ENCODE peak calls at places on chromosomes 4 and X, in six cellular contexts. One of them, this sample, is unnamed.

GRCh38 chrX:150200820-150201287 is 162.3 kb upstream of the MAMLD1 start:
- DNase-seq in AG04450: peak
- DNase-seq in ovary: no peak
- DNase-seq in suprapubic skin: peak
- DNase-seq in GM23248: peak
- DNase-seq in IMR-90: peak
- DNase-seq in this sample: no peak

GRCh38 chr4:72451349-72451748 is 117.7 kb downstream of the ADAMTS3 start:
- DNase-seq in IMR-90: no peak
- DNase-seq in ovary: peak
- DNase-seq in suprapubic skin: no peak
- DNase-seq in GM23248: peak
- DNase-seq in AG04450: no peak
- DNase-seq in this sample: no peak

GRCh38 chrX:78102100-78102499 is 1.9 kb upstream of the PGK1 start:
- DNase-seq in ovary: no peak
- DNase-seq in AG04450: no peak
- DNase-seq in IMR-90: peak
- DNase-seq in GM23248: no peak
- DNase-seq in suprapubic skin: no peak
- DNase-seq in this sample: no peak

GRCh38 chr4:73662709-73663546 is 42.7 kb upstream of the RASSF6 start:
- DNase-seq in IMR-90: peak
- DNase-seq in ovary: no peak
- DNase-seq in AG04450: no peak
- DNase-seq in suprapubic skin: no peak
- DNase-seq in GM23248: peak
- DNase-seq in this sample: no peak

GRCh38 chrX:54042609-54043010 is 1.7 kb downstream of the PHF8 start:
- DNase-seq in suprapubic skin: peak
- DNase-seq in ovary: peak
- DNase-seq in AG04450: no peak
- DNase-seq in GM23248: peak
- DNase-seq in IMR-90: peak
- DNase-seq in this sample: peak

GRCh38 chrX:153448556-153449280 is 2.9 kb upstream of the TREX2 start:
- DNase-seq in ovary: no peak
- DNase-seq in IMR-90: no peak
- DNase-seq in GM23248: no peak
- DNase-seq in suprapubic skin: no peak
- DNase-seq in AG04450: no peak
- DNase-seq in this sample: no peak

GRCh38 chr4:47879458-47879857 is 34.9 kb downstream of the NFXL1 start:
- DNase-seq in GM23248: no peak
- DNase-seq in IMR-90: no peak
- DNase-seq in ovary: no peak
- DNase-seq in AG04450: no peak
- DNase-seq in suprapubic skin: no peak
- DNase-seq in this sample: no peak

GRCh38 chr4:26131711-26132110 is 189.1 kb upstream of the RBPJ start:
- DNase-seq in IMR-90: no peak
- DNase-seq in AG04450: no peak
- DNase-seq in ovary: no peak
- DNase-seq in GM23248: no peak
- DNase-seq in suprapubic skin: no peak
- DNase-seq in this sample: no peak

GRCh38 chr4:153651041-153651960 is 32.8 kb upstream of the TLR2 start:
- DNase-seq in AG04450: no peak
- DNase-seq in IMR-90: no peak
- DNase-seq in ovary: no peak
- DNase-seq in suprapubic skin: no peak
- DNase-seq in GM23248: peak
- DNase-seq in this sample: no peak

GRCh38 chr4:100721490-100721889 is 203.7 kb upstream of the EMCN start:
- DNase-seq in suprapubic skin: no peak
- DNase-seq in AG04450: no peak
- DNase-seq in GM23248: no peak
- DNase-seq in IMR-90: no peak
- DNase-seq in ovary: no peak
- DNase-seq in this sample: no peak

GRCh38 chrX:131729295-131729694 is 185.4 kb downstream of the OR13H1 start:
- DNase-seq in IMR-90: peak
- DNase-seq in suprapubic skin: peak
- DNase-seq in GM23248: no peak
- DNase-seq in ovary: peak
- DNase-seq in AG04450: no peak
- DNase-seq in this sample: no peak

GRCh38 chr4:24748758-24749350 is 46.5 kb upstream of the SOD3 start:
- DNase-seq in GM23248: no peak
- DNase-seq in suprapubic skin: no peak
- DNase-seq in IMR-90: no peak
- DNase-seq in ovary: peak
- DNase-seq in AG04450: no peak
- DNase-seq in this sample: no peak

GRCh38 chrX:29813174-29813573 is 402.2 kb upstream of the MAGEB2 start:
- DNase-seq in AG04450: no peak
- DNase-seq in ovary: no peak
- DNase-seq in GM23248: no peak
- DNase-seq in suprapubic skin: no peak
- DNase-seq in IMR-90: no peak
- DNase-seq in this sample: no peak

GRCh38 chr4:136002316-136002715 is 1530.0 kb downstream of the PCDH18 start:
- DNase-seq in AG04450: no peak
- DNase-seq in GM23248: no peak
- DNase-seq in IMR-90: no peak
- DNase-seq in ovary: no peak
- DNase-seq in suprapubic skin: no peak
- DNase-seq in this sample: no peak

GRCh38 chrX:112636951-112637541 is 42.7 kb downstream of the LHFPL1 start:
- DNase-seq in AG04450: no peak
- DNase-seq in suprapubic skin: no peak
- DNase-seq in GM23248: peak
- DNase-seq in ovary: no peak
- DNase-seq in IMR-90: peak
- DNase-seq in this sample: no peak

GRCh38 chr4:89797117-89797516 is 39.8 kb downstream of the SNCA start:
- DNase-seq in IMR-90: peak
- DNase-seq in AG04450: no peak
- DNase-seq in ovary: no peak
- DNase-seq in GM23248: peak
- DNase-seq in suprapubic skin: no peak
- DNase-seq in this sample: no peak

GRCh38 chr4:1026115-1026514 is 14.7 kb downstream of the FGFRL1 start:
- DNase-seq in AG04450: no peak
- DNase-seq in IMR-90: peak
- DNase-seq in suprapubic skin: no peak
- DNase-seq in ovary: no peak
- DNase-seq in GM23248: no peak
- DNase-seq in this sample: no peak

GRCh38 chrX:109795682-109796081 is 62.6 kb upstream of the ACSL4 start:
- DNase-seq in GM23248: no peak
- DNase-seq in IMR-90: no peak
- DNase-seq in ovary: no peak
- DNase-seq in AG04450: no peak
- DNase-seq in suprapubic skin: no peak
- DNase-seq in this sample: no peak

GRCh38 chrX:109797311-109797975 is 64.4 kb upstream of the ACSL4 start:
- DNase-seq in AG04450: no peak
- DNase-seq in IMR-90: no peak
- DNase-seq in GM23248: peak
- DNase-seq in ovary: no peak
- DNase-seq in suprapubic skin: no peak
- DNase-seq in this sample: no peak

GRCh38 chrX:109793191-109793590 is 60.1 kb upstream of the ACSL4 start:
- DNase-seq in ovary: no peak
- DNase-seq in IMR-90: no peak
- DNase-seq in GM23248: no peak
- DNase-seq in AG04450: no peak
- DNase-seq in suprapubic skin: no peak
- DNase-seq in this sample: no peak
- H3K27ac ChIP-seq in ovary: no peak
- H3K27ac ChIP-seq in IMR-90: no peak
- H3K27ac ChIP-seq in GM23248: no peak
- H3K27ac ChIP-seq in AG04450: no peak
- H3K27ac ChIP-seq in suprapubic skin: no peak
- H3K27ac ChIP-seq in this sample: no peak

DNA sequence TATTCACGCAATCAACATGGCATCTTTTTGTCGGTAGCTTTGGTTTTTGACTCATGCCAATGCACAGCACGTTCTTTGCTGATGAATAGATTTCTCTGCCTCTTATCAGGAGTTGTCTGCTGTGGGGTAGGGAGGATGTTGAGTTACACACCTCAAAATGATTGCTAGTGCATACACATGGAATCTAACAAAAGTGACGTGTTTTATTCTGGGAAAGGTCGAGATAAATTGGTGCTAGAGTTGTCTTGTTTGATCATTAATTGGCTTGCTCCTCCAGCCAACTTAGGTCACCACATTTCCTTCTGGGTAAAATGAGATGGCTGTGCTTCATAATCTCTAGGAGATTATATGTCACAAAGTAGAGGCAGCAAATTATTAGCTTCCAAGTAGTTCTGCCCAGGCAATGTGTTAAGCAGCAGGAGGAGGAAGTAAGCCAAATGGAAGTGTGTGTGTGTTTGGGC is 3.9 kb downstream of the RAB9A start:
- DNase-seq in ovary: no peak
- DNase-seq in AG04450: no peak
- DNase-seq in IMR-90: no peak
- DNase-seq in GM23248: no peak
- DNase-seq in suprapubic skin: no peak
- DNase-seq in this sample: no peak
- H3K27ac ChIP-seq in ovary: no peak
- H3K27ac ChIP-seq in AG04450: no peak
- H3K27ac ChIP-seq in IMR-90: no peak
- H3K27ac ChIP-seq in GM23248: peak
- H3K27ac ChIP-seq in suprapubic skin: peak
- H3K27ac ChIP-seq in this sample: no peak

DNA sequence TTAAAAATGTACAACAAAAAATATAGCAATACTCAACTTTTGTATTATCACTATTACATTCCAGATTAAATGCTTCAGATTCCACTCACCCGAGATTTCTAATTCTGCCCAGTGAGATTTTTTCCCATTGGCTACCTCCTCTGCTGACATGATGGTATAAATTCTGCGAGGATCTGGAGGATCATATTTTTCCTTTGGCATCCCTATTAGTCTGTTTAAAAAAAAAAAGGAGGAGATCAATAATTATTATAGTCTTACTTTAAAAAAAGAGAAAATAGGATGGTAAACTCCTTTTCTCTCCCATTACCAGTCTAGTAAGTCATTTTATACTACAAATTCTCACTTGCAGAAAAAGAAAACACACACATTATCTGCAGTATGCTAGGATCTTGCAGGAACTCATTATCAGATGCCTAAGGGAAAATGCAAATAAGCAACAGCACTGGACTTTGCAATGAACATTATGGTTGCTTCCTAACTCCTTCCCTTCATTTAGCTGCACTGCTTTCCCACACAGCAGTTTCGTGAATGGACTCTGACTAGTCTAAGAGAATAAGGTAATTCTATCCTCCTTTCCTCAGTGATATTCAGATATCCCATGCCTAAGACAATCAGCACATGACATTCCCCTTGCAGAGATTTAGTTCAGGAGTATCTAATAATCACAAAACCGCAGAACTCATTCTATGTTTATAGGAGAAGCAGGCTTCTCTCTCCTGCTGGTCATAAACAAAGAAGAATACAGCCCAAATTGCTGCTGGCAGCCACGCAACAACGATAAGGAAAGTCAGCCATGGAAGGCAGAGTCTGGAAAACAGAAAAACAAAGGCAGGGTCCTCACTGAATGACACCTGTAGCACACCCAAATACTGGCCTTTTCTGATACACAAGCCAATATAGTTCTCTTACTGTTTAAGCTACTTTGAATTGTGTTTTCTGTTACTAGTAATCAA is 42.7 kb downstream of the CNOT6L start:
- DNase-seq in suprapubic skin: no peak
- DNase-seq in AG04450: peak
- DNase-seq in ovary: no peak
- DNase-seq in IMR-90: peak
- DNase-seq in GM23248: peak
- DNase-seq in this sample: no peak
- H3K27ac ChIP-seq in suprapubic skin: peak
- H3K27ac ChIP-seq in AG04450: no peak
- H3K27ac ChIP-seq in ovary: no peak
- H3K27ac ChIP-seq in IMR-90: no peak
- H3K27ac ChIP-seq in GM23248: no peak
- H3K27ac ChIP-seq in this sample: no peak

DNA sequence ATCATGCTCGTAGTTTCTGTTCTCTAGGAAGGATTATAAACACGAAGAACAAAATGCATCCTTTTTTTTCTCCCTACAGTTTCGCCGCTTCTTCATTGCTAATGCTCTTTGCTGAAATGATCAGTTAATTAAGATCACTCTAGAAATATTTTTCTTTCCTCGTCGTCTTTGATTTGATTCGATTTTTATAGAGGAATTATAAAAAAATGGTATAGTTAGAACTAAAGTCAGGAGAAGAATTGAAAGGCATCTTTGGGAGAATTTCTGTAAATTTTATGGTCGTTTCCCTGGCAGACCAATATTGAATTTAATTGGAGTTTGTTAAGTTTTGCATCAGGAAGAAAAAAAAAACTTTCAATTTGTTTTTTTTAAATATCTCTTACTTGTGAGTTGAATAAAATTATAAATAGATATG is 1.1 kb upstream of the NKX3-2 start:
- DNase-seq in suprapubic skin: no peak
- DNase-seq in AG04450: no peak
- DNase-seq in IMR-90: no peak
- DNase-seq in ovary: no peak
- DNase-seq in GM23248: no peak
- DNase-seq in this sample: no peak
- H3K27ac ChIP-seq in suprapubic skin: no peak
- H3K27ac ChIP-seq in AG04450: no peak
- H3K27ac ChIP-seq in IMR-90: no peak
- H3K27ac ChIP-seq in ovary: no peak
- H3K27ac ChIP-seq in GM23248: no peak
- H3K27ac ChIP-seq in this sample: no peak

DNA sequence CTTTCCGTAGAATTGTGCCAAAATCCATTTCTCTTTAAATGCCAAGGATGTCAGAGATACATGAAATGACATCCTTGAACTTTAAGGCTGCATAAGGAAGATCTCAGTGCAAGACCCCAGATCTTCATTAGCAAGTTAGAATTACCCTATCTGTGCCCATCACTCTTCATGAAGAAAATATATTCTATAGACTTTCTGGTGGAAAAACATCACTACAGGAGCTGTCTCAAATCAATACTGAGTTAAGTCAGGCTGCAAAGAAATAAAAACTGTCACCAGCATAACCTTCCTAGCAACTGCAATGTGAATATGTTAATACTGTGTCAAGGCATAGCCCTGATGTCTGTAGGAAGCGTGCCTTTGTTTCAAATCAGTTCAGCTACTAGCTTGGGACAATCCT is 173.4 kb downstream of the TBCK start:
- DNase-seq in GM23248: no peak
- DNase-seq in IMR-90: no peak
- DNase-seq in suprapubic skin: no peak
- DNase-seq in AG04450: no peak
- DNase-seq in ovary: no peak
- DNase-seq in this sample: no peak
- H3K27ac ChIP-seq in GM23248: no peak
- H3K27ac ChIP-seq in IMR-90: no peak
- H3K27ac ChIP-seq in suprapubic skin: no peak
- H3K27ac ChIP-seq in AG04450: no peak
- H3K27ac ChIP-seq in ovary: no peak
- H3K27ac ChIP-seq in this sample: no peak

This sample was measured in caudate nucleus.